ENCODE peak calls at places on chromosomes 6 and 20, in ten cellular contexts. E is AG10803; P is fibroblast of pulmonary artery; F is fibroblast of lung; B is heart left ventricle; I is body of pancreas; S is CD8-positive, alpha-beta T cell; D is HCT116; N is lower lobe of right lung; J is choroid plexus epithelial cell. Y is an unnamed sample.

GRCh38 chr6:97669191-97669651 is 386.2 kb upstream of the MMS22L start:
- DNase-seq in E (peak; percentile 25), P (no peak), F (peak; percentile 28), B (peak; percentile 16), I (no peak), S (no peak), D (no peak), N (no peak), J (peak; percentile 5), Y (peak; percentile 10)

GRCh38 chr6:56374841-56375369 is 127.5 kb upstream of the COL21A1 start:
- DNase-seq in E (peak; percentile 87), P (peak; percentile 86), F (peak; percentile 88), B (peak; percentile 51), I (no peak), S (no peak), D (no peak), N (no peak), J (peak; percentile 87), Y (peak; percentile 74)

GRCh38 chr20:57678340-57678739 is 31.5 kb downstream of the PMEPA1 start:
- DNase-seq in E (no peak), P (no peak), F (no peak), B (no peak), I (no peak), S (no peak), D (no peak), N (no peak), J (no peak), Y (no peak)

GRCh38 chr6:13767121-13767794 is 47.1 kb downstream of the MCUR1 start:
- DNase-seq in E (peak; percentile 60), P (peak; percentile 31), F (peak; percentile 46), B (peak; percentile 68), I (peak; percentile 19), S (peak; percentile 53), D (no peak), N (no peak), J (peak; percentile 51), Y (no peak)

GRCh38 chr20:1674990-1675389 is 17.4 kb upstream of the SIRPG start:
- DNase-seq in E (no peak), P (no peak), F (no peak), B (no peak), I (no peak), S (no peak), D (no peak), N (no peak), J (no peak), Y (no peak)

GRCh38 chr20:61271273-61272221 is 19.5 kb downstream of the CDH4 start:
- DNase-seq in E (no peak), P (no peak), F (peak; percentile 31), B (no peak), I (no peak), S (no peak), D (no peak), N (no peak), J (peak; percentile 24), Y (no peak)

GRCh38 chr20:34942301-34942700 is 13.3 kb downstream of the GSS start:
- DNase-seq in E (no peak), P (no peak), F (no peak), B (no peak), I (no peak), S (no peak), D (no peak), N (no peak), J (no peak), Y (no peak)

GRCh38 chr20:56807118-56807517 is 178.0 kb downstream of the TFAP2C start:
- DNase-seq in E (no peak), P (no peak), F (no peak), B (no peak), I (no peak), S (no peak), D (no peak), N (no peak), J (no peak), Y (no peak)

GRCh38 chr20:40668449-40669228 is 20.4 kb downstream of the MAFB start:
- DNase-seq in E (no peak), P (no peak), F (no peak), B (no peak), I (peak; percentile 23), S (no peak), D (no peak), N (no peak), J (peak; percentile 54), Y (peak; percentile 68)

GRCh38 chr6:167559675-167560479 is 235.0 kb downstream of the TTLL2 start:
- DNase-seq in E (no peak), P (no peak), F (no peak), B (no peak), I (peak; percentile 86), S (no peak), D (no peak), N (no peak), J (no peak), Y (no peak)

GRCh38 chr6:110563711-110564110 is 87.3 kb upstream of the SLC22A16 start:
- DNase-seq in E (no peak), P (no peak), F (no peak), B (no peak), I (no peak), S (no peak), D (no peak), N (no peak), J (no peak), Y (no peak)

GRCh38 chr6:110564703-110565421 is 88.4 kb upstream of the SLC22A16 start:
- DNase-seq in E (no peak), P (no peak), F (no peak), B (no peak), I (no peak), S (no peak), D (no peak), N (no peak), J (no peak), Y (no peak)

GRCh38 chr6:110573537-110573936 is 97.1 kb upstream of the SLC22A16 start:
- DNase-seq in E (no peak), P (no peak), F (no peak), B (no peak), I (no peak), S (no peak), D (no peak), N (no peak), J (no peak), Y (no peak)

GRCh38 chr6:110566346-110567125 is 90.1 kb upstream of the SLC22A16 start:
- DNase-seq in E (peak; percentile 27), P (no peak), F (no peak), B (no peak), I (no peak), S (no peak), D (no peak), N (no peak), J (no peak), Y (no peak)

DNA sequence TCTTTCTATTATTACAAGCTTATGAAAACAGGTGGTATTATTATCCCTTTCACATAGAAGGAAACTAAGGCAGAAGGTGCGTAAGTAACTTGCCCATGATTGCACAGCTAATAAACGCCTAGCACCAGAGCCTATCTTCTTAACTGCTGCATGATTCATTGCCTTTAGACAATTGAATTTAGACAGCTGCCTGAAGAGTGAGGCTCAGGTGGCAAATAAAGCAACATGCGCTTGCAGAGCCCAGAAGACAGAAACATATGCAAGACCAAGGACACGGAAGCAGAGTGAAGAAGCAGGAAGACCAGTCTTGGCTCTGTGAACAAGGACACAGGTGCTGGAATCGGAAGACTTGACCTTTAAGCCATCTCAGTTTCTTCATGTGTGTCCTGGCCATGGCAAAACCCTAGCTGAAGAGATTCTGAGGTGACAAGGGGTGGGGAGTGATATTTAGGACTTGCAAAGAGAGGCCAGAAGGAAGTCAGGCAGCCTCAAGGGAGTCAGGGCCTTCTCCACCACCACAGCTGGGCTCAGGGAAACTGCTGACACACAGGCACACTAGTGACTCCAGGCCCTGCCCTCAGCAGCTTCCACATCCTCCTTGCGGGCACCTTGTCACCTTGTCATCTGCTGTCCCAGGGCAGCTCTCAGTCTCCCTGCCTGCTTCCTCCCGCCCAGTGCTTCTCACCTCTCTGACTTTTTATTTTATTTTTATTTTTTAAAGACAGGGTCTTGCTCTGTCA is 91.7 kb upstream of the SLC22A16 start:
- DNase-seq in E (no peak), P (no peak), F (no peak), B (no peak), I (no peak), S (no peak), D (no peak), N (no peak), J (no peak), Y (no peak)
- TF ChIP-seq CTCF in E (no peak), P (no peak), F (no peak), B (no peak), I (no peak), S (no peak), D (no peak), N (no peak), J (no peak), Y (no peak)

GRCh38 chr6:33707771-33708170 is 3.7 kb downstream of the UQCC2 start:
- DNase-seq in E (no peak), P (no peak), F (no peak), B (no peak), I (no peak), S (no peak), D (no peak), N (no peak), J (no peak), Y (no peak)
- H3K4me3 ChIP-seq in E (no peak overlapping the region), P (no peak overlapping the region), F (no peak overlapping the region), B (no peak overlapping the region), I (no peak overlapping the region), S (no peak overlapping the region), D (no peak overlapping the region), N (no peak overlapping the region), J (no peak overlapping the region), Y (no peak overlapping the region)

GRCh38 chr6:82362868-82363267 is 749 bp upstream of the TPBG start:
- DNase-seq in E (peak; percentile 97), P (peak; percentile 70), F (peak; percentile 85), B (peak; percentile 6), I (no peak), S (no peak), D (no peak), N (no peak), J (peak; percentile 55), Y (peak; percentile 55)

GRCh38 chr6:82365011-82365751 is 1.6 kb downstream of the TPBG start:
- DNase-seq in E (peak; percentile 29), P (peak; percentile 35), F (peak; percentile 27), B (no peak), I (peak; percentile 44), S (no peak), D (peak; percentile 24), N (peak; percentile 53), J (peak; percentile 43), Y (peak; percentile 65)

GRCh38 chr6:82362144-82362543 is 1.5 kb upstream of the TPBG start:
- DNase-seq in E (no peak), P (no peak), F (no peak), B (no peak), I (no peak), S (no peak), D (no peak), N (no peak), J (no peak), Y (no peak)

GRCh38 chr6:82364087-82365010 is 732 bp downstream of the TPBG start:
- DNase-seq in E (peak; percentile 69), P (peak; percentile 69), F (peak; percentile 64), B (peak; percentile 58), I (peak; percentile 65), S (no peak), D (peak; percentile 54), N (peak; percentile 63), J (peak; percentile 59), Y (peak; percentile 77)

GRCh38 chr6:82363368-82364086 is at the start of gene TPBG:
- DNase-seq in E (peak; percentile 71), P (peak; percentile 60), F (peak; percentile 56), B (peak; percentile 55), I (peak; percentile 58), S (no peak), D (peak; percentile 47), N (peak; percentile 59), J (peak; percentile 67), Y (peak; percentile 86)
- TF ChIP-seq CTCF in E (peak; percentile 36), P (peak; percentile 31), F (peak; percentile 32), B (no peak), I (peak; percentile 36), S (no peak), D (peak; percentile 37), N (no peak), J (peak; percentile 58), Y (peak; percentile 32)

GRCh38 chr20:64258071-64258823 is 2.7 kb downstream of the PCMTD2 start:
- DNase-seq in E (no peak), P (no peak), F (no peak), B (no peak), I (no peak), S (no peak), D (no peak), N (no peak), J (no peak), Y (no peak)
- H3K4me3 ChIP-seq in E (no peak overlapping the region), P (no peak overlapping the region), F (no peak overlapping the region), B (no peak overlapping the region), I (no peak overlapping the region), S (no peak overlapping the region), D (no peak overlapping the region), N (no peak overlapping the region), J (no peak overlapping the region), Y (no peak overlapping the region)